ENCODE peak calls at places on chromosomes 6 and 20, in seven cellular contexts. N is stomach, Q is IMR-90, P is right lobe of liver, R is neuronal stem cell, Y is HCT116, X is thoracic aorta. M is an unnamed sample.
A peak's percentile ranks its signal among the peaks of the same experiment; 100 is the strongest.

GRCh38 chr6:8082954-8083858 is 19.0 kb upstream of the BLOC1S5 start:
- DNase-seq in R (no peak), N (peak; percentile 70), Y (peak; percentile 64), P (no peak), Q (peak; percentile 96), X (no peak), M (peak; percentile 81)

GRCh38 chr6:170233304-170234205 is 57.3 kb downstream of the DLL1 start:
- DNase-seq in P (no peak), R (no peak), Y (no peak), N (no peak), Q (no peak), X (no peak), M (no peak)

GRCh38 chr6:100665041-100665380 is 200.3 kb upstream of the SIM1 start:
- DNase-seq in P (no peak), Q (no peak), N (no peak), R (no peak), X (no peak), Y (no peak), M (no peak)

GRCh38 chr6:55726144-55726543 is 147.2 kb upstream of the HMGCLL1 start:
- DNase-seq in X (no peak), Q (no peak), N (no peak), Y (no peak), P (no peak), R (no peak), M (no peak)

GRCh38 chr6:133956413-133957049 is 3.5 kb downstream of the TBPL1 start:
- DNase-seq in N (no peak), Y (no peak), R (no peak), X (no peak), P (no peak), Q (no peak), M (no peak)

GRCh38 chr6:152233547-152234320 is 403.4 kb downstream of the SYNE1 start:
- DNase-seq in Q (no peak), Y (no peak), P (no peak), N (no peak), R (no peak), X (no peak), M (no peak)

GRCh38 chr20:63534831-63535651 is 2.1 kb downstream of the PTK6 start:
- DNase-seq in X (no peak), R (no peak), Q (no peak), Y (no peak), P (peak; percentile 92), N (peak; percentile 83), M (no peak)

GRCh38 chr20:12847862-12848261 is 160.9 kb upstream of the SPTLC3 start:
- DNase-seq in Q (no peak), P (no peak), Y (no peak), R (no peak), N (no peak), X (no peak), M (no peak)

GRCh38 chr6:9494864-9495263 is 920.0 kb downstream of the TFAP2A start:
- DNase-seq in X (no peak), R (no peak), N (no peak), Q (peak; percentile 79), Y (no peak), P (no peak), M (no peak)

GRCh38 chr6:146177785-146178184 is 148.9 kb downstream of the GRM1 start:
- DNase-seq in X (no peak), R (no peak), Q (no peak), N (no peak), P (no peak), Y (no peak), M (no peak)

GRCh38 chr6:122063090-122063489 is 336.4 kb upstream of the HSF2 start:
- DNase-seq in R (peak; percentile 8), Q (no peak), X (no peak), Y (no peak), N (no peak), P (no peak), M (no peak)

GRCh38 chr20:62143118-62143975 is at the start of the genes PSMA7 and SS18L1:
- DNase-seq in P (peak; percentile 91), N (peak; percentile 89), Y (peak; percentile 50), R (peak; percentile 83), Q (peak; percentile 80), X (no peak), M (peak; percentile 91)

GRCh38 chr20:57657537-57658446 is 37.6 kb upstream of the ZBP1 start:
- DNase-seq in N (peak; percentile 70), Y (no peak), P (peak; percentile 39), X (peak; percentile 3), R (no peak), Q (no peak), M (peak; percentile 79)

GRCh38 chr6:2942916-2943563 is 28.3 kb downstream of the SERPINB6 start:
- DNase-seq in Y (no peak), X (no peak), R (no peak), Q (no peak), P (no peak), N (peak; percentile 9), M (no peak)

GRCh38 chr20:31664696-31665354 is 27.1 kb downstream of the COX4I2 start:
- DNase-seq in R (no peak), X (no peak), N (no peak), P (peak; percentile 65), Q (no peak), Y (no peak), M (no peak)
- H3K27ac ChIP-seq in R (no peak overlapping the region), X (peak overlapping the region; percentile 92), N (peak overlapping the region; percentile 82), P (peak overlapping the region; percentile 38), Q (no peak overlapping the region), Y (peak overlapping the region; percentile 72), M (peak overlapping the region; percentile 95)

DNA sequence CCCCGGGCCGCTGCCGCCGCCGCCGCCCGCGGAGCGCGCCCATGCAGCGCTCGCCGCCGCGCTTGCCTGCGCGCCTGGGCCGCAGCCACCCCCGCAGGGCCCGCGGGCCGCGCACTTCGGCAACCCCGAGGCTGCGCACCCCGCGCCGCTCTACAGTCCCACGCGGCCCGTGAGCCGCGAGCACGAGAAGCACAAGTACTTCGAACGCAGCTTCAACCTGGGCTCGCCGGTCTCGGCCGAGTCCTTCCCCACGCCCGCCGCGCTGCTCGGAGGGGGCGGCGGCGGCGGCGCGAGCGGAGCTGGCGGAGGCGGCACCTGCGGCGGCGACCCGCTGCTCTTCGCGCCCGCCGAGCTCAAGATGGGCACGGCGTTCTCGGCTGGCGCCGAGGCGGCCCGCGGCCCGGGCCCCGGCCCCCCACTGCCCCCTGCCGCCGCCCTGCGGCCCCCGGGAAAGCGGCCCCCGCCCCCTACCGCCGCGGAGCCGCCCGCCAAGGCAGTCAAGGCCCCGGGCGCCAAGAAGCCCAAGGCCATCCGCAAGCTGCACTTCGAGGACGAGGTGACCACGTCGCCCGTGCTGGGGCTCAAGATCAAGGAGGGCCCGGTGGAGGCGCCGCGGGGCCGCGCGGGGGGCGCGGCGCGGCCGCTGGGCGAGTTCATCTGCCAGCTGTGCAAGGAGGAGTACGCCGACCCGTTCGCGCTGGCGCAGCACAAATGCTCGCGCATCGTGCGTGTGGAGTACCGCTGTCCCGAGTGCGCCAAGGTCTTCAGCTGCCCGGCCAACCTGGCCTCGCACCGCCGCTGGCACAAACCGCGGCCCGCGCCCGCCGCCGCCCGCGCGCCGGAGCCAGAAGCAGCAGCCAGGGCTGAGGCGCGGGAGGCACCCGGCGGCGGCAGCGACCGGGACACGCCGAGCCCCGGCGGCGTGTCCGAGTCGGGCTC is 779 bp downstream of the INSM1 start:
- DNase-seq in Q (no peak), N (no peak), Y (no peak), R (no peak), P (no peak), X (no peak), M (no peak)
- H3K4me3 ChIP-seq in Q (peak overlapping the region; percentile 34), N (peak overlapping the region; percentile 32), Y (no peak overlapping the region), R (peak overlapping the region; percentile 51), P (no peak overlapping the region), X (peak overlapping the region; percentile 58), M (peak overlapping the region; percentile 55)

GRCh38 chr6:15499591-15499990 is 163.2 kb downstream of the DTNBP1 start:
- DNase-seq in Y (no peak), X (no peak), N (no peak), Q (no peak), P (no peak), R (no peak), M (no peak)

GRCh38 chr6:15500078-15500740 is 162.6 kb downstream of the DTNBP1 start:
- DNase-seq in N (no peak), Q (no peak), Y (no peak), X (no peak), R (no peak), P (no peak), M (no peak)

GRCh38 chr6:15501806-15502450 is 160.9 kb downstream of the DTNBP1 start:
- DNase-seq in N (no peak), Y (no peak), Q (peak; percentile 81), R (no peak), P (no peak), X (no peak), M (no peak)

GRCh38 chr6:15502451-15503345 is 160.1 kb downstream of the DTNBP1 start:
- DNase-seq in Q (no peak), R (no peak), Y (no peak), X (no peak), P (no peak), N (no peak), M (no peak)

GRCh38 chr6:15500901-15501805 is 161.7 kb downstream of the DTNBP1 start:
- DNase-seq in R (no peak), Y (no peak), N (no peak), P (no peak), Q (no peak), X (no peak), M (no peak)
- H3K27ac ChIP-seq in R (no peak overlapping the region), Y (no peak overlapping the region), N (no peak overlapping the region), P (no peak overlapping the region), Q (no peak overlapping the region), X (no peak overlapping the region), M (no peak overlapping the region)

DNA sequence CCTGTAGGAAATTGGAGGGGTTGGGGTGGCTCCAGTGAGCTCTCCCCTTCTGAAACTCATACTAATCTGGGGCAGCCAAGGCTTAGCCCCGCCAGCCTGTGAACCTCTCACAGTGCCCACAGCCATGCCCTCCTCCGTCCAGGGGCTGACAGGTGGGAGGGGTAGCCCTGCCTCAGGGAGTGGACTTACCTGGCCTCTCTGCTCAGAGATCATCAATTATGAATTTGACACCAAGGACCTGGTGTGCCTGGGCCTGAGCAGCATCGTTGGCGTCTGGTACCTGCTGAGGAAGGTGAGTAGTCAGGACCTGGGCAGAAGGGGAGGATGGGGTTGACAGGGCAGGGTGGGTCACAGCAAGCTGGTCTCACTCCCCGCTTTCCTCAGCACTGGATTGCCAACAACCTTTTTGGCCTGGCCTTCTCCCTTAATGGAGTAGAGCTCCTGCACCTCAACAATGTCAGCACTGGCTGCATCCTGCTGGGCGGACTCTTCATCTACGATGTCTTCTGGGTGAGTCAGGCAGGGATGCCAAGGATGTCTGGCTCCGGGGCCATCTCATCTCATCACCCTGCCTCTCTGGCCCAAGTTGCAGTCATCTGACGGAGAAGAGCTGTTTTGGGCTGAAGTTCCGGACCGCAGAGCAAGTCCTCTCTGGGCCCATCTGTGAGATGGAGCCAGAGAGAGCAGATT is 34.7 kb downstream of the HM13 start:
- DNase-seq in Y (no peak), Q (no peak), R (no peak), N (no peak), P (no peak), X (no peak), M (no peak)
- H3K4me3 ChIP-seq in Y (peak overlapping the region; percentile 78), Q (no peak overlapping the region), R (peak overlapping the region; percentile 76), N (no peak overlapping the region), P (no peak overlapping the region), X (no peak overlapping the region), M (no peak overlapping the region)